ENCODE peak calls at places on chromosomes 7 and 10, in five cellular contexts. One of them, this sample, is unnamed.

GRCh38 chr10:47257396-47258120 is 42.4 kb upstream of the GDF10 start:
- DNase-seq in HepG2: no peak
- DNase-seq in A549: no peak
- DNase-seq in AG04450: no peak
- DNase-seq in tibial nerve: no peak
- DNase-seq in this sample: no peak

GRCh38 chr7:43438897-43439479 is 143.9 kb upstream of the STK17A start:
- DNase-seq in tibial nerve: no peak
- DNase-seq in A549: no peak
- DNase-seq in HepG2: peak; percentile 6
- DNase-seq in AG04450: no peak
- DNase-seq in this sample: no peak

GRCh38 chr7:20237464-20238267 is 20.5 kb upstream of the MACC1 start:
- DNase-seq in A549: no peak
- DNase-seq in tibial nerve: no peak
- DNase-seq in HepG2: no peak
- DNase-seq in AG04450: no peak
- DNase-seq in this sample: no peak

GRCh38 chr10:20981419-20981953 is 84.4 kb upstream of the NEBL start:
- DNase-seq in AG04450: no peak
- DNase-seq in A549: no peak
- DNase-seq in tibial nerve: no peak
- DNase-seq in HepG2: no peak
- DNase-seq in this sample: no peak

GRCh38 chr7:79820387-79820786 is 314.2 kb upstream of the GNAI1 start:
- DNase-seq in tibial nerve: peak; percentile 13
- DNase-seq in HepG2: no peak
- DNase-seq in AG04450: peak; percentile 68
- DNase-seq in A549: no peak
- DNase-seq in this sample: no peak

GRCh38 chr7:101172854-101173751 is 7.0 kb downstream of the NAT16 start:
- DNase-seq in tibial nerve: no peak
- DNase-seq in A549: peak; percentile 69
- DNase-seq in AG04450: peak; percentile 68
- DNase-seq in HepG2: no peak
- DNase-seq in this sample: no peak

GRCh38 chr7:18386590-18386989 is 109.0 kb upstream of the HDAC9 start:
- DNase-seq in HepG2: no peak
- DNase-seq in tibial nerve: no peak
- DNase-seq in A549: no peak
- DNase-seq in AG04450: no peak
- DNase-seq in this sample: no peak

GRCh38 chr10:79078367-79079073 is 9.8 kb downstream of the ZMIZ1 start:
- DNase-seq in tibial nerve: no peak
- DNase-seq in AG04450: no peak
- DNase-seq in HepG2: no peak
- DNase-seq in A549: no peak
- DNase-seq in this sample: no peak

GRCh38 chr7:25854608-25855497 is 297.1 kb upstream of the NFE2L3 start:
- DNase-seq in HepG2: peak; percentile 66
- DNase-seq in A549: peak; percentile 98
- DNase-seq in AG04450: peak; percentile 99
- DNase-seq in tibial nerve: peak; percentile 70
- DNase-seq in this sample: no peak

GRCh38 chr7:84088669-84089278 is 105.8 kb downstream of the SEMA3A start:
- DNase-seq in AG04450: no peak
- DNase-seq in tibial nerve: no peak
- DNase-seq in HepG2: no peak
- DNase-seq in A549: no peak
- DNase-seq in this sample: no peak

GRCh38 chr10:31706921-31707571 is 221.6 kb downstream of the ARHGAP12 start:
- DNase-seq in tibial nerve: no peak
- DNase-seq in HepG2: no peak
- DNase-seq in A549: no peak
- DNase-seq in AG04450: no peak
- DNase-seq in this sample: no peak

GRCh38 chr7:107408349-107408748 is 61.5 kb upstream of the GPR22 start:
- DNase-seq in tibial nerve: no peak
- DNase-seq in HepG2: no peak
- DNase-seq in A549: no peak
- DNase-seq in AG04450: no peak
- DNase-seq in this sample: no peak

GRCh38 chr10:28954211-28954610 is 276.9 kb downstream of the BAMBI start:
- DNase-seq in AG04450: no peak
- DNase-seq in A549: no peak
- DNase-seq in tibial nerve: no peak
- DNase-seq in HepG2: no peak
- DNase-seq in this sample: no peak

GRCh38 chr10:104123397-104123796 is 1.4 kb downstream of the SFR1 start:
- DNase-seq in AG04450: no peak
- DNase-seq in tibial nerve: no peak
- DNase-seq in HepG2: no peak
- DNase-seq in A549: peak; percentile 39
- DNase-seq in this sample: no peak

GRCh38 chr7:88789480-88790064 is 6.0 kb downstream of the TEX47 start:
- DNase-seq in HepG2: no peak
- DNase-seq in AG04450: no peak
- DNase-seq in tibial nerve: no peak
- DNase-seq in A549: peak; percentile 27
- DNase-seq in this sample: peak; percentile 17

GRCh38 chr10:78779339-78779955 is 289.3 kb upstream of the ZMIZ1 start:
- DNase-seq in AG04450: no peak
- DNase-seq in A549: peak; percentile 17
- DNase-seq in tibial nerve: no peak
- DNase-seq in HepG2: no peak
- DNase-seq in this sample: no peak

DNA sequence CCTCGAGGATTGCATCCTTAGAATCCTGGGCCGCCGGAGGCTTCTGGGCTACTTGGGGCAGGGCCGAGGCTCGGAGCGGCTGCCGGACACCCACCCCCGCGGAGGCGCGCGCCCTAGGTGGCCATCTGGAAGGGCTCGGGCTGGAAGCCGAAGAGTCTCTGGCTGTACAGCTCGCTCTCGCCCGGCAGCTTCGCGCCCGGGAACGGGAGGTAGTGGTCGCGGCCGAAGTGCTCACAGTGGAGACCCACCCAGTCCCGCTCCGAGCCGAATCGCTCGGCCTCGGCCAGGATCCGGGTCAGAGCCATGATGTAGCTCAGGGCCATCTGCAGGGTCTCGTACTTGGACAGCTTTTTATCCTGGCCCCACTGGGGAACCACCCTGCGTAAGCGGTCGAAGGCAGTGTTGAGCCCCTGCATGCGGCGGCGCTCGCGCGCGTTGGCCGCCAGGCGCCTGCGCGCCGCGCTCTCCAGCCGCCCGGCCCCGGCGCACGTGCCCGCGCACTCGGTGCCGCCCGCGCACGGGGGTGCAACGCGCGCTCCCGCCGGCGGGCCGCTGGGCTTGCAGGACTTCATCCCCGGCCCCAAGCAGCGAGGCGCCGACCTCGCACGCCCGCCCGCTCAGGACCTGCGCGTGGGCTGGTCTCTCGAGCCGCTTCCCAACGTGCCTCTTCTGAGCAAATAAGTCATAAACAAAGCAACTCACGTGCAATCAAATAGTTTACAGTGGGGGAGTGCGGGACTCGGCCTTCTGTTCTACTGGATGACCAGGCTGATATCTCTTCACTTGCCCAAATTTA is 609 bp downstream of the ATOH7 start:
- DNase-seq in AG04450: no peak
- DNase-seq in HepG2: peak; percentile 30
- DNase-seq in A549: peak; percentile 84
- DNase-seq in tibial nerve: peak; percentile 33
- DNase-seq in this sample: peak; percentile 48
- H3K9me3 ChIP-seq in AG04450: no peaks in the 10 kb centered on the region
- H3K9me3 ChIP-seq in HepG2: no peaks in the 10 kb centered on the region
- H3K9me3 ChIP-seq in A549: no peaks in the 10 kb centered on the region
- H3K9me3 ChIP-seq in tibial nerve: no peaks in the 10 kb centered on the region
- H3K9me3 ChIP-seq in this sample: no peaks in the 10 kb centered on the region

GRCh38 chr7:64266341-64266919 is 38.2 kb downstream of the ZNF679 start:
- DNase-seq in tibial nerve: no peak
- DNase-seq in AG04450: no peak
- DNase-seq in HepG2: no peak
- DNase-seq in A549: no peak
- DNase-seq in this sample: no peak
- H3K9me3 ChIP-seq in tibial nerve: no peaks in the 10 kb centered on the region
- H3K9me3 ChIP-seq in AG04450: peaks cover 22% of the 10 kb centered on the region
- H3K9me3 ChIP-seq in HepG2: peaks cover 78% of the 10 kb centered on the region
- H3K9me3 ChIP-seq in A549: peaks cover 22% of the 10 kb centered on the region
- H3K9me3 ChIP-seq in this sample: peaks cover 43% of the 10 kb centered on the region

GRCh38 chr7:159247910-159248309 is 103.2 kb upstream of the VIPR2 start:
- DNase-seq in AG04450: no peak
- DNase-seq in A549: no peak
- DNase-seq in HepG2: no peak
- DNase-seq in tibial nerve: no peak
- DNase-seq in this sample: no peak

GRCh38 chr7:159240962-159241361 is 96.3 kb upstream of the VIPR2 start:
- DNase-seq in HepG2: no peak
- DNase-seq in A549: no peak
- DNase-seq in AG04450: no peak
- DNase-seq in tibial nerve: no peak
- DNase-seq in this sample: no peak

GRCh38 chr7:159246702-159247480 is 102.2 kb upstream of the VIPR2 start:
- DNase-seq in AG04450: no peak
- DNase-seq in A549: no peak
- DNase-seq in HepG2: no peak
- DNase-seq in tibial nerve: no peak
- DNase-seq in this sample: no peak
- H3K9me3 ChIP-seq in AG04450: peaks cover 10% of the 10 kb centered on the region
- H3K9me3 ChIP-seq in A549: no peaks in the 10 kb centered on the region
- H3K9me3 ChIP-seq in HepG2: no peaks in the 10 kb centered on the region
- H3K9me3 ChIP-seq in tibial nerve: no peaks in the 10 kb centered on the region
- H3K9me3 ChIP-seq in this sample: no peaks in the 10 kb centered on the region

DNA sequence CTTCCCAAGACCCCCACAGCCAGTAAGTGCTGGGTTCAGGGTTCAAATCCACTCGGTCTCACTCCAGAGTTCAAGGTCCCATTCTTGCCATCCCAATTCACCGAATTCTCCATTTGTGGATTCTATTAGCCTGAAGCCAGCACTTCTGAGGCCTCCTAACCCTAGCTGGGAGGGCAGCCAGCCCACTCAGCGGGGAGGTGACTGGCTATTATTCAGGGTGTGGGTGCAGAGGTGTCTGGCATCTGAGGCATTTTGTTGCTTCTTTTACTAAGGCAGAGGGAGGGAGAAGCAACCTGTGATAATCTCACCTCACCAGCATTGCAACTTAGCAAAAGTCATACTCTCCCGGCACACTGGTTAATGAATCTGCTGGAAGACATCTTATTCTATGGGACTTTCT is 8.7 kb upstream of the PTPRN2 start:
- DNase-seq in HepG2: no peak
- DNase-seq in A549: no peak
- DNase-seq in tibial nerve: no peak
- DNase-seq in AG04450: no peak
- DNase-seq in this sample: no peak
- H3K9me3 ChIP-seq in HepG2: peaks cover 20% of the 10 kb centered on the region
- H3K9me3 ChIP-seq in A549: peaks cover 11% of the 10 kb centered on the region
- H3K9me3 ChIP-seq in tibial nerve: no peaks in the 10 kb centered on the region
- H3K9me3 ChIP-seq in AG04450: peaks cover 5% of the 10 kb centered on the region
- H3K9me3 ChIP-seq in this sample: no peaks in the 10 kb centered on the region

GRCh38 chr10:123135415-123136141 is at the start of gene HMX3:
- DNase-seq in tibial nerve: no peak
- DNase-seq in A549: no peak
- DNase-seq in AG04450: no peak
- DNase-seq in HepG2: no peak
- DNase-seq in this sample: no peak
- H3K9me3 ChIP-seq in tibial nerve: no peaks in the 10 kb centered on the region
- H3K9me3 ChIP-seq in A549: no peaks in the 10 kb centered on the region
- H3K9me3 ChIP-seq in AG04450: peaks cover 5% of the 10 kb centered on the region
- H3K9me3 ChIP-seq in HepG2: no peaks in the 10 kb centered on the region
- H3K9me3 ChIP-seq in this sample: no peaks in the 10 kb centered on the region

GRCh38 chr7:156858523-156858922 is 34.5 kb downstream of the LMBR1 start:
- DNase-seq in tibial nerve: no peak
- DNase-seq in A549: no peak
- DNase-seq in AG04450: no peak
- DNase-seq in HepG2: no peak
- DNase-seq in this sample: no peak
- H3K9me3 ChIP-seq in tibial nerve: no peaks in the 10 kb centered on the region
- H3K9me3 ChIP-seq in A549: peaks cover 32% of the 10 kb centered on the region
- H3K9me3 ChIP-seq in AG04450: peaks cover 7% of the 10 kb centered on the region
- H3K9me3 ChIP-seq in HepG2: peaks cover 41% of the 10 kb centered on the region
- H3K9me3 ChIP-seq in this sample: peaks cover 31% of the 10 kb centered on the region

DNA sequence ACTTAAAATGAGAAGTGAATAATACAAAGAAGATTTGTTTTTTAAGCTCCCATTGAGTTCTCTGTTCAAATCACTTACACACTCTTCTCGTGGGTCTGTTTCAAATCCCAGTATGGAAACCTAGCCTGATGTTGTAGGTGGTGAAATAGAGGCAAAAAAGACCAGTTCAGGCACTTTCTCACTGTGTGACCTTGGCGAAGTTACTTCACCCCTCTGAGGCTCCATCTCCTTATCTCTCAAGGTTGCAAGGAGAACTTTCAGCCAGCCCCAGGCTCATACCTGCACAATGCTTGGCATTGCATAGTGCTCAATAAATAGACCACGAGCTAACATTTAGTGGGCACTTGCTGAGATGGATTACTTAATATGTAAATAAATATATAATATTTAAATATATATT is 90.1 kb downstream of the PRLHR start:
- DNase-seq in HepG2: no peak
- DNase-seq in A549: no peak
- DNase-seq in AG04450: no peak
- DNase-seq in tibial nerve: no peak
- DNase-seq in this sample: no peak
- H3K9me3 ChIP-seq in HepG2: no peaks in the 10 kb centered on the region
- H3K9me3 ChIP-seq in A549: no peaks in the 10 kb centered on the region
- H3K9me3 ChIP-seq in AG04450: no peaks in the 10 kb centered on the region
- H3K9me3 ChIP-seq in tibial nerve: no peaks in the 10 kb centered on the region
- H3K9me3 ChIP-seq in this sample: no peaks in the 10 kb centered on the region

GRCh38 chr7:56570968-56571367 is 454.8 kb upstream of the NUPR2 start:
- DNase-seq in HepG2: no peak
- DNase-seq in tibial nerve: no peak
- DNase-seq in A549: no peak
- DNase-seq in AG04450: no peak
- DNase-seq in this sample: no peak
- H3K9me3 ChIP-seq in HepG2: peaks cover 74% of the 10 kb centered on the region
- H3K9me3 ChIP-seq in tibial nerve: no peaks in the 10 kb centered on the region
- H3K9me3 ChIP-seq in A549: peaks cover 4% of the 10 kb centered on the region
- H3K9me3 ChIP-seq in AG04450: peaks cover 38% of the 10 kb centered on the region
- H3K9me3 ChIP-seq in this sample: peaks cover 8% of the 10 kb centered on the region

GRCh38 chr7:158328376-158329013 is 259.1 kb downstream of the PTPRN2 start:
- DNase-seq in AG04450: no peak
- DNase-seq in HepG2: no peak
- DNase-seq in tibial nerve: no peak
- DNase-seq in A549: no peak
- DNase-seq in this sample: no peak
- H3K9me3 ChIP-seq in AG04450: peaks cover 77% of the 10 kb centered on the region
- H3K9me3 ChIP-seq in HepG2: peaks cover 11% of the 10 kb centered on the region
- H3K9me3 ChIP-seq in tibial nerve: no peaks in the 10 kb centered on the region
- H3K9me3 ChIP-seq in A549: peaks cover 12% of the 10 kb centered on the region
- H3K9me3 ChIP-seq in this sample: no peaks in the 10 kb centered on the region

DNA sequence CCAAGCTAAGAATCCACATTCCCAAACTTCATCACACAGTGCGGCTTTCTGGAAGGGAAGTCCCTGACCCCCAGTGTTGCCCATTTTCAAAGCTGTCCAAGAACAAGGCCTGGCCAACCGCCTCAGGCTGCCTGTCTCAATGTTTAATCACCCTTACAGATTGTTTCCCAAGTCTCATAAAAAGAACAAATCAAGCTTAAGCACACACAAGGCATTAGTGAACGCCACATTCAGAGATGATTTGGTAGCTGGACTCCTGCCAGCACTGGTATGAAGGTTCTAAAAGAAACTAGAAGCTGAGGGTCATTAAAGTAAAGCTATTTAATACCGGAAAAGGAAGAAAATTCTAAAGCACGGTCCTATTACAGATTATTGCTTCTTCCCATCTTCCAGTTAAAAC is 35.6 kb downstream of the C10orf90 start:
- DNase-seq in AG04450: no peak
- DNase-seq in tibial nerve: no peak
- DNase-seq in HepG2: no peak
- DNase-seq in A549: no peak
- DNase-seq in this sample: no peak
- H3K9me3 ChIP-seq in AG04450: no peaks in the 10 kb centered on the region
- H3K9me3 ChIP-seq in tibial nerve: no peaks in the 10 kb centered on the region
- H3K9me3 ChIP-seq in HepG2: no peaks in the 10 kb centered on the region
- H3K9me3 ChIP-seq in A549: no peaks in the 10 kb centered on the region
- H3K9me3 ChIP-seq in this sample: no peaks in the 10 kb centered on the region

This sample was measured in Panc1.